ENCODE peak calls at places on chromosomes 11 and 22, in six cellular contexts. T is fibroblast of pulmonary artery, E is Calu3, X is tibial nerve, H is bronchial epithelial cell, S is MM.1S. D is an unnamed sample.

GRCh38 chr22:40478456-40479125 is 108.2 kb downstream of the SGSM3 start:
- DNase-seq in T (no peak), E (no peak), X (no peak), H (no peak), S (no peak), D (no peak)

GRCh38 chr11:32426819-32427615 is 8.3 kb downstream of the WT1 start:
- DNase-seq in T (peak; percentile 78), E (no peak), X (no peak), H (no peak), S (no peak), D (peak; percentile 18)

GRCh38 chr11:60005360-60005759 is 11.6 kb upstream of the OOSP4B start:
- DNase-seq in T (no peak), E (no peak), X (no peak), H (peak; percentile 91), S (no peak), D (no peak)

GRCh38 chr11:32310218-32310601 is 125.1 kb downstream of the WT1 start:
- DNase-seq in T (no peak), E (no peak), X (no peak), H (no peak), S (no peak), D (no peak)

GRCh38 chr22:49021097-49021925 is 806.4 kb downstream of the BRD1 start:
- DNase-seq in T (no peak), E (no peak), X (no peak), H (no peak), S (no peak), D (no peak)

GRCh38 chr11:83054001-83054400 is 17.7 kb downstream of the RAB30 start:
- DNase-seq in T (no peak), E (no peak), X (no peak), H (no peak), S (no peak), D (no peak)

GRCh38 chr11:27998552-27998951 is 109.4 kb downstream of the KIF18A start:
- DNase-seq in T (no peak), E (no peak), X (no peak), H (peak; percentile 10), S (no peak), D (no peak)

GRCh38 chr22:20219667-20220628 is 48.2 kb downstream of the RTN4R start:
- DNase-seq in T (no peak), E (no peak), X (no peak), H (no peak), S (no peak), D (no peak)

GRCh38 chr11:2882681-2883110 is 2.9 kb downstream of the CDKN1C start:
- DNase-seq in T (no peak), E (no peak), X (no peak), H (no peak), S (no peak), D (no peak)

GRCh38 chr11:8337115-8337386 is 73.4 kb upstream of the LMO1 start:
- DNase-seq in T (no peak), E (no peak), X (no peak), H (no peak), S (no peak), D (no peak)

GRCh38 chr22:25235547-25236290 is 16.3 kb downstream of the CRYBB2 start:
- DNase-seq in T (peak; percentile 84), E (peak; percentile 95), X (peak; percentile 18), H (peak; percentile 55), S (peak; percentile 87), D (peak; percentile 96)

GRCh38 chr11:113555071-113555739 is 80.0 kb upstream of the DRD2 start:
- DNase-seq in T (no peak), E (no peak), X (no peak), H (no peak), S (no peak), D (no peak)

GRCh38 chr22:49869855-49870712 is 16.4 kb downstream of the ZBED4 start:
- DNase-seq in T (no peak), E (no peak), X (no peak), H (no peak), S (no peak), D (no peak)

GRCh38 chr22:26527574-26528465 is 15.5 kb upstream of the TFIP11 start:
- DNase-seq in T (no peak), E (no peak), X (no peak), H (no peak), S (no peak), D (no peak)

GRCh38 chr11:17764446-17765218 is 30.1 kb downstream of the KCNC1 start:
- DNase-seq in T (no peak), E (no peak), X (no peak), H (no peak), S (no peak), D (no peak)

GRCh38 chr22:18034076-18034475 is 9.7 kb upstream of the MICAL3 start:
- DNase-seq in T (no peak), E (no peak), X (no peak), H (no peak), S (no peak), D (no peak)

GRCh38 chr11:64260147-64260708 is 8.9 kb downstream of the PLCB3 start:
- DNase-seq in T (no peak), E (no peak), X (no peak), H (no peak), S (no peak), D (peak; percentile 66)

GRCh38 chr11:108009497-108010360 is 1.0 kb downstream of the CUL5 start:
- DNase-seq in T (peak; percentile 13), E (no peak), X (no peak), H (peak; percentile 21), S (no peak), D (peak; percentile 25)

GRCh38 chr11:133343951-133344350 is 188.3 kb downstream of the OPCML start:
- DNase-seq in T (no peak), E (no peak), X (no peak), H (peak; percentile 93), S (no peak), D (no peak)

GRCh38 chr11:86519064-86519911 is 144.6 kb downstream of the CCDC81 start:
- DNase-seq in T (peak; percentile 78), E (no peak), X (no peak), H (peak; percentile 25), S (no peak), D (no peak)

GRCh38 chr11:114183041-114183511 is 113.1 kb upstream of the NNMT start:
- DNase-seq in T (no peak), E (no peak), X (no peak), H (no peak), S (no peak), D (no peak)

GRCh38 chr22:36364255-36365019 is 23.3 kb downstream of the MYH9 start:
- DNase-seq in T (no peak), E (no peak), X (no peak), H (no peak), S (no peak), D (no peak)

GRCh38 chr11:2943711-2944118 is 14.5 kb upstream of the PHLDA2 start:
- DNase-seq in T (no peak), E (no peak), X (no peak), H (peak; percentile 37), S (no peak), D (no peak)

GRCh38 chr11:26734706-26735105 is 12.8 kb upstream of the SLC5A12 start:
- DNase-seq in T (no peak), E (no peak), X (no peak), H (no peak), S (no peak), D (no peak)

GRCh38 chr11:118098996-118099837 is 12.5 kb upstream of the SMIM35 start:
- DNase-seq in T (no peak), E (no peak), X (no peak), H (no peak), S (no peak), D (no peak)

GRCh38 chr11:119683783-119684182 is 45.2 kb downstream of the NECTIN1 start:
- DNase-seq in T (no peak), E (peak; percentile 85), X (no peak), H (peak; percentile 69), S (peak; percentile 47), D (no peak)

GRCh38 chr11:106137061-106137460 is 59.6 kb downstream of the AASDHPPT start:
- DNase-seq in T (peak; percentile 19), E (no peak), X (no peak), H (peak; percentile 52), S (no peak), D (no peak)

GRCh38 chr22:50529416-50530279 is at the start of gene TYMP:
- DNase-seq in T (no peak), E (peak; percentile 87), X (peak; percentile 40), H (peak; percentile 32), S (no peak), D (peak; percentile 93)

GRCh38 chr11:5783255-5783654 is at the start of gene OR52N5:
- DNase-seq in T (no peak), E (no peak), X (no peak), H (no peak), S (no peak), D (no peak)
- TF ChIP-seq CTCF in T (no peak), E (no peak), X (no peak), H (no peak), S (no peak), D (no peak)

GRCh38 chr22:30882181-30882771 is 86.3 kb downstream of the MORC2 start:
- DNase-seq in T (no peak), E (no peak), X (no peak), H (no peak), S (no peak), D (no peak)
- TF ChIP-seq CTCF in T (no peak), E (no peak), X (no peak), H (no peak), S (no peak), D (no peak)

DNA sequence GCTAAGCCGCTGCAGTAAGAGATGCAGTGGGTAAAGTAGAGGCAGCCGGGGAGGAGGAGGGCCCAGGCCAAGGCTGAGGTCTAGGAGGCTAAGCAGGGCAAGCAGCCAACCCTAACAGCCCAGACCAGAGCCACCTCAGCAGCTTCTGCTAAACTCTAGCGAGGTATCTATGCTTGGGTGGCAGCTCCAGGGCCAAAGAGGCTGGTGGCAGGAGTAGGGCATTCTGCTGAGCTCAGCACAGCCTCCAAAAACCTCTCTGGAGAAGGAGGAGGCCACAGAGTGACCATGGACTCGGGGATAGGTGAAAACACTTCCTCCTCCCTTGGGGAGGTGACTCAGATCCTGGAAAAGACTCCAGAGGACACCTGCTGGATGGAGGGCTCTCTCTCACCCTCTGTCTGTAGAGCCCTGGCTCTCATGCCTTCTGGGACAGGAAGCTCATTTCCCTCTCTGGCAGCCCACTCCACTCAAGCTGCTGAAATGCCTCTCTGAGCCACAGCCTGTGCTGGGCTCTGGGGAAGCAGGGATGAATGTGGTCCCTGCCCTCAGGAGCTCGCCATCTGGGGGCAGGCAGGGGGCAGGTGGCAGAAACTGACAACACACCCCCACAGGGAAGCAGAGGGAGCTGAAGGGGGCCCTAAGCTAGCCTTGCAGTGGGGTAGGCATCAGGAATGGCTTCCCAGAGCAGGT is 16.5 kb upstream of the TPBGL start:
- DNase-seq in T (no peak), E (no peak), X (no peak), H (no peak), S (no peak), D (no peak)
- TF ChIP-seq CTCF in T (no peak), E (no peak), X (no peak), H (no peak), S (no peak), D (no peak)

GRCh38 chr11:79438631-79439429 is 2.0 kb downstream of the TENM4 start:
- DNase-seq in T (no peak), E (no peak), X (peak; percentile 44), H (no peak), S (peak; percentile 13), D (peak; percentile 58)

GRCh38 chr11:79441159-79441875 is 487 bp upstream of the TENM4 start:
- DNase-seq in T (no peak), E (no peak), X (no peak), H (no peak), S (no peak), D (no peak)

GRCh38 chr11:79440451-79441158 is at the start of gene TENM4:
- DNase-seq in T (peak; percentile 67), E (no peak), X (peak; percentile 71), H (peak; percentile 44), S (peak; percentile 55), D (peak; percentile 54)

GRCh38 chr11:79439430-79439892 is 1.4 kb downstream of the TENM4 start:
- DNase-seq in T (no peak), E (no peak), X (peak; percentile 16), H (no peak), S (peak; percentile 18), D (peak; percentile 38)

GRCh38 chr11:79439893-79440450 is 858 bp downstream of the TENM4 start:
- DNase-seq in T (no peak), E (no peak), X (peak; percentile 9), H (no peak), S (no peak), D (no peak)
- TF ChIP-seq CTCF in T (no peak), E (no peak), X (no peak), H (peak; percentile 11), S (peak; percentile 7), D (no peak)